ENCODE peak calls at places on chromosomes 7 and 10, in four cellular contexts. N is AG08396, Y is MCF 10A, M is hippocampal formation. Z is an unnamed sample.

GRCh38 chr7:158812684-158813083 is 16.6 kb downstream of the ESYT2 start:
- DNase-seq in M (no peak), Y (no peak), N (no peak), Z (no peak)

GRCh38 chr10:118214751-118215150 is 127.4 kb downstream of the FAM204A start:
- DNase-seq in Y (no peak), N (no peak), M (no peak), Z (no peak)

GRCh38 chr7:24718977-24719491 is 38.2 kb downstream of the GSDME start:
- DNase-seq in N (no peak), M (no peak), Y (no peak), Z (no peak)

GRCh38 chr10:117496616-117497028 is 45.9 kb upstream of the EMX2 start:
- DNase-seq in M (peak), N (peak), Y (peak), Z (peak)

GRCh38 chr7:22452142-22452763 is 47.7 kb downstream of the STEAP1B start:
- DNase-seq in M (peak), N (peak), Y (peak), Z (peak)

GRCh38 chr10:10870523-10871241 is 147.0 kb upstream of the CELF2 start:
- DNase-seq in N (no peak), Y (no peak), M (no peak), Z (no peak)

GRCh38 chr7:12423355-12423994 is 19.8 kb upstream of the VWDE start:
- DNase-seq in N (peak), Y (peak), M (no peak), Z (no peak)

GRCh38 chr7:78038465-78039080 is 240.0 kb downstream of the PHTF2 start:
- DNase-seq in M (no peak), Y (no peak), N (no peak), Z (no peak)

GRCh38 chr7:106947244-106947728 is 82.2 kb downstream of the PIK3CG start:
- DNase-seq in N (peak), M (peak), Y (peak), Z (peak)

GRCh38 chr7:73520673-73521635 is 1.1 kb downstream of the BAZ1B start:
- DNase-seq in Y (peak), N (peak), M (no peak), Z (no peak)

GRCh38 chr7:122067077-122067476 is 77.0 kb downstream of the AASS start:
- DNase-seq in N (no peak), M (no peak), Y (no peak), Z (no peak)

GRCh38 chr7:608954-609711 is 89.5 kb upstream of the PDGFA start:
- DNase-seq in N (no peak), M (no peak), Y (no peak), Z (no peak)

GRCh38 chr7:155338632-155339320 is 41.1 kb downstream of the INSIG1 start:
- DNase-seq in M (no peak), N (no peak), Y (no peak), Z (no peak)

GRCh38 chr10:60679388-60679987 is 98.8 kb upstream of the CDK1 start:
- DNase-seq in Y (no peak), N (no peak), M (no peak), Z (no peak)

GRCh38 chr7:44608916-44609648 is 2.7 kb downstream of the OGDH start:
- DNase-seq in N (no peak), M (no peak), Y (no peak), Z (no peak)

GRCh38 chr10:69715156-69715898 is 85.3 kb downstream of the FAM241B start:
- DNase-seq in M (no peak), N (peak), Y (peak), Z (no peak)

GRCh38 chr10:53325073-53325472 is 552.5 kb upstream of the MBL2 start:
- DNase-seq in Y (peak), M (no peak), N (peak), Z (no peak)

GRCh38 chr7:66958708-66959350 is 36.6 kb downstream of the SBDS start:
- DNase-seq in M (no peak), Y (no peak), N (no peak), Z (no peak)

GRCh38 chr10:55631071-55631654 is 729.9 kb downstream of the ZWINT start:
- DNase-seq in Y (no peak), M (peak), N (peak), Z (peak)

GRCh38 chr10:127887497-127888415 is 5.0 kb downstream of the CLRN3 start:
- DNase-seq in N (no peak), Y (no peak), M (no peak), Z (no peak)

GRCh38 chr7:122602800-122603199 is 96.1 kb downstream of the RNF133 start:
- DNase-seq in N (no peak), Y (no peak), M (no peak), Z (no peak)

GRCh38 chr10:98620503-98620902 is 173.8 kb upstream of the HPS1 start:
- DNase-seq in Y (no peak), M (no peak), N (no peak), Z (no peak)

GRCh38 chr7:135147899-135148721 is at the start of gene TMEM140:
- DNase-seq in Y (peak), N (peak), M (peak), Z (peak)

GRCh38 chr10:92756233-92757065 is 66.7 kb downstream of the HHEX start:
- DNase-seq in Y (no peak), N (no peak), M (no peak), Z (no peak)

GRCh38 chr10:43254199-43254730 is 12.6 kb downstream of the RASGEF1A start:
- DNase-seq in Y (no peak), M (no peak), N (no peak), Z (no peak)

GRCh38 chr10:71525721-71526120 is 129.0 kb downstream of the CDH23 start:
- DNase-seq in N (no peak), M (no peak), Y (peak), Z (no peak)

GRCh38 chr10:60377955-60378354 is 11.7 kb downstream of the ANK3 start:
- DNase-seq in Y (peak), N (peak), M (no peak), Z (no peak)

GRCh38 chr10:69749180-69750010 is 52.3 kb upstream of the COL13A1 start:
- DNase-seq in Y (no peak), N (peak), M (no peak), Z (no peak)

GRCh38 chr10:124403548-124403947 is 15.2 kb downstream of the OAT start:
- DNase-seq in N (peak), Y (peak), M (peak), Z (peak)

GRCh38 chr10:132628966-132629900 is 91.6 kb downstream of the INPP5A start:
- DNase-seq in Y (no peak), N (no peak), M (no peak), Z (no peak)

GRCh38 chr7:14846405-14846804 is 56.1 kb downstream of the DGKB start:
- DNase-seq in Y (no peak), M (no peak), N (no peak), Z (no peak)

Z was measured in midbrain.